ENCODE peak calls at places on chromosomes 13 and 19, in eight cellular contexts. G is CD8-positive, alpha-beta T cell; F is aorta; R is naive thymus-derived CD4-positive, alpha-beta T cell; B is IMR-90; J is SK-N-SH; O is epithelial cell of proximal tubule; E is bronchial epithelial cell. U is an unnamed sample.

GRCh38 chr13:45540864-45541263 is 74.7 kb downstream of the ERICH6B start:
- DNase-seq in E (peak), B (no peak), O (no peak), G (no peak), J (no peak), F (no peak), R (no peak), U (no peak)

GRCh38 chr19:23771761-23772667 is 13.3 kb upstream of the ZNF681 start:
- DNase-seq in O (no peak), F (no peak), B (no peak), J (no peak), E (peak), G (no peak), R (no peak), U (no peak)

GRCh38 chr19:18915639-18916038 is 3.5 kb downstream of the COPE start:
- DNase-seq in G (no peak), B (peak), E (peak), R (no peak), F (no peak), J (peak), O (no peak), U (peak)

GRCh38 chr19:54448037-54448773 is 794 bp upstream of the LENG8 start:
- DNase-seq in F (no peak), B (peak), E (peak), G (peak), R (peak), O (no peak), J (peak), U (peak)

GRCh38 chr13:51500687-51501086 is 47.9 kb upstream of the INTS6 start:
- DNase-seq in O (no peak), G (no peak), F (no peak), R (no peak), E (no peak), B (no peak), J (no peak), U (no peak)

GRCh38 chr19:55684946-55685681 is 10.1 kb downstream of the EPN1 start:
- DNase-seq in G (no peak), F (peak), R (no peak), O (no peak), E (no peak), J (no peak), B (no peak), U (no peak)

GRCh38 chr19:34246340-34246739 is 8.0 kb upstream of the GARRE1 start:
- DNase-seq in R (no peak), J (no peak), G (no peak), F (no peak), E (no peak), O (no peak), B (no peak), U (no peak)

GRCh38 chr13:112445411-112446271 is 69.5 kb downstream of the SPACA7 start:
- DNase-seq in B (no peak), G (no peak), R (no peak), J (peak), O (no peak), F (peak), E (no peak), U (no peak)

GRCh38 chr13:59679239-59679638 is 484.5 kb downstream of the DIAPH3 start:
- DNase-seq in G (no peak), E (no peak), O (no peak), F (no peak), B (no peak), R (no peak), J (peak), U (no peak)

GRCh38 chr13:79528356-79528755 is 47.4 kb downstream of the NDFIP2 start:
- DNase-seq in J (no peak), E (peak), G (no peak), R (no peak), B (peak), F (no peak), O (no peak), U (no peak)

GRCh38 chr13:112204881-112205327 is 138.0 kb downstream of the SOX1 start:
- DNase-seq in F (no peak), J (no peak), E (no peak), G (no peak), B (no peak), O (no peak), R (no peak), U (no peak)

GRCh38 chr19:1113278-1113985 is 9.6 kb downstream of the GPX4 start:
- DNase-seq in G (peak), E (peak), F (peak), O (no peak), J (peak), B (peak), R (peak), U (peak)

GRCh38 chr19:384801-385169 is 24.2 kb downstream of the C2CD4C start:
- DNase-seq in G (no peak), E (no peak), F (no peak), J (no peak), R (no peak), B (no peak), O (no peak), U (no peak)

GRCh38 chr19:27750697-27751391 is 1462.1 kb downstream of the UQCRFS1 start:
- DNase-seq in G (no peak), F (no peak), O (no peak), J (no peak), E (no peak), R (no peak), B (no peak), U (no peak)

GRCh38 chr19:44694184-44694579 is 4.8 kb upstream of the CEACAM16 start:
- DNase-seq in B (no peak), O (no peak), E (no peak), J (no peak), R (no peak), G (peak), F (no peak), U (no peak)

GRCh38 chr19:4371209-4371897 is 28.0 kb downstream of the MPND start:
- DNase-seq in J (no peak), G (no peak), B (no peak), F (no peak), E (no peak), O (no peak), R (no peak), U (no peak)

GRCh38 chr19:48533770-48534169 is 18.2 kb upstream of the SULT2B1 start:
- DNase-seq in F (no peak), B (no peak), O (no peak), R (no peak), J (no peak), E (no peak), G (no peak), U (no peak)

GRCh38 chr13:74080762-74081161 is 53.4 kb downstream of the KLF12 start:
- DNase-seq in F (no peak), J (no peak), O (no peak), R (no peak), G (no peak), E (no peak), B (no peak), U (no peak)

GRCh38 chr19:28633223-28634030 is 579.5 kb downstream of the UQCRFS1 start:
- DNase-seq in F (no peak), J (peak), E (peak), B (peak), O (no peak), R (no peak), G (peak), U (peak)

GRCh38 chr19:11698231-11698630 is 40.5 kb downstream of the ZNF823 start:
- DNase-seq in B (no peak), E (no peak), G (no peak), R (no peak), J (no peak), F (no peak), O (no peak), U (no peak)

GRCh38 chr13:83882626-83882959 is 319 bp upstream of the SLITRK1 start:
- DNase-seq in B (no peak), R (no peak), F (no peak), G (no peak), E (no peak), J (no peak), O (no peak), U (no peak)
- H3K4me3 ChIP-seq in B (no peak), R (no peak), F (no peak), G (no peak), E (no peak), J (no peak), O (no peak), U (no peak)

GRCh38 chr19:57687363-57688010 is 5.7 kb downstream of the ZNF551 start:
- DNase-seq in E (no peak), G (no peak), B (no peak), J (no peak), R (no peak), F (no peak), O (no peak), U (no peak)
- H3K4me3 ChIP-seq in E (no peak), G (no peak), B (no peak), J (no peak), R (peak), F (no peak), O (no peak), U (no peak)

DNA sequence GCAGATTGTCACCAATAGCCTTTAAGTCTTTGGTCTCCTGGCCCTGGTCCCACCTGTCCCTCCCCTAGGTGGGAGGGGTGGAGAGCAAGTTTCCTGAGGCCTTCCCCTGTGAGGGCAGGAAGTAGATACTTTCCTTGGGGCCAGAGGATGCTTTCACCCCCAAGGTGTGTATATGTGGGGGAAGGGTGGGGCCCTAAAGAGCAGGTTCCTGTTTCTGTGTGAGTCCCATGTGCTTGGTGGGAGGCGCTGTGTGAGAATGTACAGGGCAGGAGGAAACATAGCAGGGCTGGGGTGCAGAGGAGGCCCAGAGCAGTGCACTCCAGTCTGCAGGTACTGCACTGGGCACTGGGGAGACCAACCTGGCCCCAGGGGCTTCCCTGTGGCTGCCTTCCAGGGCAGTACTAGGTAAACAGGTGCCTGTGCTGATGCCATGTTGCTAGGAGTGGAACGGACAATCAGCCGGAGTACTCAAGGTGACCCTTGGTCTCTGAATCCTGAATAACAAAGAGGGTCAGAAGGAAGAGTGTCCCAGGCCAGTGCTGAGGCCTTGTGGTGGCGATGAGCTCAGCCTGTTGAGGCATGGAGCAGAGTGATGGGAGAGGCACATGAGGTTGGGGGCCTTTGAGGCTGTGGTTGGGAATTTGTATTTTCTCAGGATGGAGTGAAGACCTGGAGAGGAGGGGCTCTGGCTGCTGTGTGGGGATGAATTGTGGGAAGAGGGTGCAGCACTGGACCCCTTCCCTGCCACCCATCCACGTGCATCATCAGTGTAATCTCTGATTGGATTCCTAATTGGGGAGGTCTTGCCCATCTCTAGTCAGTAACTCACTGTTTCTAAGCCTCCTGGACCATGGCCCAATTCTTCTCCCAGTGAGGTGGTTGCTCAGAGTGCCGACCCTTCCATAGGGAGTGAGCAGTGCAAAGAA is 5.1 kb downstream of the EGLN2 start:
- DNase-seq in R (peak), B (no peak), F (peak), O (no peak), E (no peak), J (no peak), G (peak), U (no peak)
- H3K4me3 ChIP-seq in R (peak), B (no peak), F (no peak), O (no peak), E (no peak), J (no peak), G (peak), U (no peak)

GRCh38 chr13:65011403-65011802 is 2218.7 kb downstream of the PCDH9 start:
- DNase-seq in G (no peak), B (no peak), E (no peak), F (no peak), R (no peak), J (no peak), O (no peak), U (no peak)
- H3K4me3 ChIP-seq in G (no peak), B (no peak), E (no peak), F (no peak), R (no peak), J (no peak), O (no peak), U (no peak)

DNA sequence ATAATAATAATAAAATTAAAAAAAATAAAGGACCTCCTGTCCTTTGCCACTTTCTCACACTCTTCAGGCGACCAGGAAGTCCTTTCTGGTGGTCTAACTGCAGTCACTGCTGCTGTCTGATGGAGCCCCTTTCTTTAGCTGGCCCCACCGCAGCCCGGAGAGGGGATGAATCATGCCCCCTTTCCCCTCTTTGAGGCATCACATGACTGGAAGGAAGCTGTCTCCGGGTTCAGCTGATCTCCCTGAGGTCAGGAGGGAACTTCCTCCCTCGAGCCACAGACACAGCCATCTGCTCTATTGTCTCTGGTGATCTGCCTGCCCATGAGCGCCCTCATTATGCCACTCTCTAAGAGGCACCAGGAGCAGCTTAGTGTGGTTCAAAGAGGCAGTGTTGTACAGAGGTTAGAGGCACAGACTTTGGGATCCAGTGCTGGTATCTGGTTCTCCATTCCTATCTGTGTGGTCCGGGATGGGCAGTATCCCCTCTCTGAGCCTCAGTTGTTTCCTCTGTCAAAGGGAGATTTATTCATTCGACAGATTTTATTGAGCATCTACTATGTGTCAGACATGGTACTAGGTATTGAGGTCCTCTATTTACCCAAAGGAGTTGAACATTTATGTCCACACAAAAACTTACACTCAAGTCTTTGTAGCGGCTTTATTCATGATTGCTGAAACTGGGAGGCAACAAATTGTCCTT is 30.0 kb downstream of the VAV1 start:
- DNase-seq in E (peak), B (no peak), O (no peak), J (no peak), R (peak), G (peak), F (peak), U (no peak)
- H3K4me3 ChIP-seq in E (no peak), B (no peak), O (no peak), J (no peak), R (peak), G (peak), F (no peak), U (no peak)

GRCh38 chr19:58469241-58470013 is 2.5 kb downstream of the ZNF324 start:
- DNase-seq in B (no peak), J (peak), O (no peak), F (no peak), R (no peak), E (no peak), G (no peak), U (no peak)

GRCh38 chr19:58466760-58467589 is at the start of gene ZNF324:
- DNase-seq in E (peak), J (peak), F (peak), G (peak), B (peak), R (peak), O (no peak), U (peak)

GRCh38 chr19:58471736-58472135 is 4.4 kb upstream of the ZNF446 start:
- DNase-seq in J (peak), R (no peak), B (no peak), O (no peak), G (no peak), E (no peak), F (no peak), U (no peak)

GRCh38 chr19:58466089-58466759 is 656 bp upstream of the ZNF324 start:
- DNase-seq in J (no peak), O (no peak), E (no peak), R (no peak), G (no peak), F (no peak), B (no peak), U (no peak)

DNA sequence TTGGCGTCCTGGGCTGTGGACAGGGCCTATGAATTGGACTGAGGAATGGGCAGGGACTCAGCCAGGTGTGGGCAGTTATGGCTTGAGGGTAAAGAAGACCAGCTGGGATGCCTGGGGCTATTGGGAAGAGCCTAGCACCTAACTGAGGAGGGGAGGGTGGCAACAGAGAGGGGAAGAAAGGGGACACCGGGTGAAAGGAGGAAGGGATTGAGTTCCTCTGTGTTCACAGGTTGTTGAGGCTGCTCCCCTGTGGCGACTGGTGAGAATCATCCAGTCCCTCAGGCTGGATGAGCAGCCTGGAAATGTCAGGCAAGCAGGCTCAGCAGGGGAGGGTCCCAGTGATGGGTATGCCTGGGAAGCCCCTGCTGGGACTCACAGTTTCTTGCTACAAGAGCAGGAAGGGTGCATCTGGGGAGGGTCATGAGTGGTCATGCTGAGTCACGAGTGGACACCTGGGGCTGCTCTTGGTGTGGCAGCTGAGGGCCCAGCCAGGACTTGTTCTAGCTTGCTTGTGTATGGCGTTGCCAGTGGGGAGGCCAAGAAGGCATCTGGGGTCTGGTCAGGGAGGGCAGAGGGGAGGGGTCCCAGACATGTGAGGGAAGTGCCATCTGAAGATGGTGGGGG is 1.4 kb downstream of the ZNF324 start:
- DNase-seq in B (peak), F (no peak), R (no peak), G (no peak), O (no peak), E (peak), J (no peak), U (no peak)
- H3K4me3 ChIP-seq in B (no peak), F (no peak), R (no peak), G (no peak), O (peak), E (no peak), J (peak), U (peak)

GRCh38 chr19:41939861-41940442 is 11.7 kb upstream of the ERFL start:
- DNase-seq in G (no peak), E (no peak), O (no peak), B (no peak), J (peak), R (peak), F (no peak), U (no peak)
- H3K4me3 ChIP-seq in G (peak), E (peak), O (peak), B (peak), J (peak), R (peak), F (no peak), U (peak)

GRCh38 chr19:13741893-13742292 is 22.4 kb upstream of the MRI1 start:
- DNase-seq in E (no peak), J (no peak), R (no peak), G (no peak), O (no peak), F (no peak), B (no peak), U (no peak)
- H3K4me3 ChIP-seq in E (no peak), J (no peak), R (no peak), G (no peak), O (no peak), F (no peak), B (no peak), U (no peak)

GRCh38 chr13:21637296-21637695 is 33.3 kb upstream of the MICU2 start:
- DNase-seq in B (peak), E (peak), O (peak), F (no peak), R (no peak), G (peak), J (no peak), U (no peak)
- H3K4me3 ChIP-seq in B (no peak), E (no peak), O (no peak), F (no peak), R (no peak), G (no peak), J (no peak), U (no peak)

GRCh38 chr19:49849433-49850220 is 1.3 kb upstream of the PTOV1 start:
- DNase-seq in F (no peak), G (no peak), B (no peak), O (no peak), E (no peak), R (no peak), J (no peak), U (no peak)
- H3K4me3 ChIP-seq in F (no peak), G (peak), B (no peak), O (peak), E (no peak), R (peak), J (peak), U (peak)